ENCODE peak calls at places on chromosomes 11 and 22, in ten cellular contexts. X, R, O, I, E, L, U, F, D and T are unnamed samples.

GRCh38 chr11:61912991-61913698 is 4.2 kb downstream of the RAB3IL1 start:
- DNase-seq in F (no peak), U (no peak), O (no peak), L (no peak), X (no peak), D (no peak), I (no peak), R (no peak), E (no peak), T (no peak)

GRCh38 chr11:2342981-2343380 is 34.1 kb upstream of the CD81 start:
- DNase-seq in D (no peak), X (peak; percentile 25), O (no peak), U (no peak), I (no peak), R (no peak), F (no peak), E (no peak), L (no peak), T (no peak)

GRCh38 chr11:72573380-72573949 is 100.8 kb downstream of the PDE2A start:
- DNase-seq in X (peak; percentile 59), I (no peak), U (peak; percentile 31), R (no peak), D (no peak), O (peak; percentile 50), F (peak; percentile 48), E (no peak), L (peak; percentile 65), T (peak; percentile 73)

GRCh38 chr11:41245704-41246398 is 213.6 kb downstream of the LRRC4C start:
- DNase-seq in L (no peak), I (no peak), O (no peak), D (no peak), X (no peak), E (no peak), R (no peak), F (peak; percentile 24), U (no peak), T (peak; percentile 11)

GRCh38 chr22:38218661-38219331 is 17.0 kb downstream of the MAFF start:
- DNase-seq in D (no peak), U (no peak), R (peak; percentile 92), L (peak; percentile 65), X (peak; percentile 96), O (no peak), E (peak; percentile 62), I (no peak), F (peak; percentile 91), T (no peak)

GRCh38 chr22:22955866-22956535 is 68.4 kb downstream of the IGLL5 start:
- DNase-seq in X (peak; percentile 81), R (peak; percentile 66), E (peak; percentile 31), O (peak; percentile 60), I (peak; percentile 49), F (peak; percentile 57), L (peak; percentile 66), U (peak; percentile 37), D (peak; percentile 42), T (peak; percentile 73)

GRCh38 chr22:46239261-46240048 is 10.6 kb downstream of the CDPF1 start:
- DNase-seq in E (peak; percentile 16), O (no peak), I (no peak), L (no peak), F (no peak), D (no peak), R (no peak), U (no peak), X (no peak), T (no peak)

GRCh38 chr22:20111045-20111688 is 4.7 kb upstream of the RANBP1 start:
- DNase-seq in E (no peak), O (peak; percentile 30), F (peak; percentile 40), X (peak; percentile 29), I (no peak), R (no peak), D (no peak), U (peak; percentile 37), L (peak; percentile 37), T (peak; percentile 42)

GRCh38 chr11:59822989-59823566 is 12.5 kb upstream of the MRPL16 start:
- DNase-seq in X (peak; percentile 79), I (no peak), O (peak; percentile 29), F (peak; percentile 69), D (peak; percentile 41), L (peak; percentile 75), R (peak; percentile 53), E (no peak), U (peak; percentile 66), T (peak; percentile 22)

GRCh38 chr22:20531404-20532181 is 24.2 kb downstream of the MED15 start:
- DNase-seq in U (no peak), F (peak; percentile 91), R (peak; percentile 60), X (peak; percentile 88), E (no peak), I (no peak), L (peak; percentile 77), D (no peak), O (no peak), T (no peak)

GRCh38 chr22:22878801-22879674 is 8.6 kb upstream of the IGLL5 start:
- DNase-seq in R (no peak), X (no peak), D (no peak), L (no peak), E (no peak), U (no peak), F (no peak), O (no peak), I (no peak), T (no peak)

GRCh38 chr11:8973121-8973520 is 8.9 kb upstream of the TMEM9B start:
- DNase-seq in D (no peak), U (no peak), F (no peak), X (no peak), E (no peak), L (no peak), R (no peak), O (no peak), I (no peak), T (no peak)

GRCh38 chr11:70755410-70756158 is 357.3 kb downstream of the CTTN start:
- DNase-seq in I (peak; percentile 33), F (peak; percentile 22), O (peak; percentile 77), L (peak; percentile 83), X (peak; percentile 61), E (no peak), U (peak; percentile 69), R (peak; percentile 75), D (peak; percentile 60), T (peak; percentile 92)

GRCh38 chr22:31179345-31179744 is 19.4 kb downstream of the RNF185 start:
- DNase-seq in E (no peak), O (peak; percentile 37), F (peak; percentile 74), X (no peak), I (no peak), R (no peak), D (no peak), L (no peak), U (peak; percentile 50), T (no peak)

GRCh38 chr22:25748704-25749103 is 6.7 kb downstream of the MYO18B start:
- DNase-seq in F (no peak), R (peak; percentile 65), I (no peak), O (no peak), D (no peak), U (no peak), E (no peak), L (no peak), X (no peak), T (no peak)

GRCh38 chr11:35868491-35868890 is 75.4 kb upstream of the LDLRAD3 start:
- DNase-seq in X (no peak), O (no peak), U (no peak), D (no peak), L (no peak), F (no peak), R (no peak), E (no peak), I (no peak), T (no peak)

GRCh38 chr22:37634505-37635002 is 4.9 kb upstream of the SH3BP1 start:
- DNase-seq in D (no peak), R (no peak), F (no peak), O (no peak), E (no peak), L (no peak), X (no peak), I (no peak), U (no peak), T (no peak)

GRCh38 chr22:20549232-20549841 is 41.9 kb downstream of the MED15 start:
- DNase-seq in X (peak; percentile 41), U (no peak), L (no peak), O (no peak), I (peak; percentile 47), E (peak; percentile 65), F (no peak), R (peak; percentile 41), D (no peak), T (no peak)

GRCh38 chr11:107043242-107043991 is 25.1 kb upstream of the GUCY1A2 start:
- DNase-seq in I (no peak), E (no peak), O (no peak), R (no peak), L (no peak), U (no peak), F (peak; percentile 61), X (peak; percentile 94), D (no peak), T (no peak)

GRCh38 chr11:70887428-70887827 is 364.9 kb downstream of the SHANK2 start:
- DNase-seq in D (no peak), E (no peak), L (no peak), F (no peak), U (no peak), X (no peak), I (no peak), O (no peak), R (no peak), T (no peak)

GRCh38 chr11:104665631-104666030 is 232.6 kb downstream of the CASP12 start:
- DNase-seq in D (no peak), R (no peak), F (no peak), I (no peak), U (peak; percentile 59), X (peak; percentile 77), L (no peak), E (no peak), O (no peak), T (no peak)

GRCh38 chr11:66219846-66220565 is 48.4 kb upstream of the RAB1B start:
- DNase-seq in D (no peak), F (no peak), U (no peak), E (no peak), R (no peak), X (no peak), L (no peak), O (no peak), I (no peak), T (no peak)

GRCh38 chr11:614583-615452 is 932 bp downstream of the IRF7 start:
- DNase-seq in I (no peak), O (no peak), L (no peak), X (no peak), F (no peak), E (no peak), U (peak; percentile 28), R (no peak), D (no peak), T (no peak)

GRCh38 chr11:122750047-122750446 is 88.3 kb upstream of the CRTAM start:
- DNase-seq in I (no peak), E (no peak), L (no peak), U (no peak), D (no peak), X (no peak), O (no peak), R (no peak), F (no peak), T (no peak)

GRCh38 chr11:46513934-46514342 is 79.9 kb downstream of the AMBRA1 start:
- DNase-seq in L (peak; percentile 57), X (peak; percentile 84), I (no peak), E (no peak), R (peak; percentile 51), F (no peak), O (peak; percentile 23), U (peak; percentile 48), D (no peak), T (peak; percentile 29)

GRCh38 chr11:11396290-11397042 is 43.4 kb upstream of the CSNK2A3 start:
- DNase-seq in X (peak; percentile 95), I (no peak), E (no peak), L (no peak), F (peak; percentile 12), D (no peak), O (no peak), U (no peak), R (no peak), T (no peak)

GRCh38 chr22:44621401-44622146 is 80.4 kb upstream of the PRR5 start:
- DNase-seq in X (no peak), D (no peak), R (no peak), L (no peak), E (no peak), F (no peak), U (no peak), I (no peak), O (no peak), T (no peak)

GRCh38 chr11:6544921-6545850 is 48.1 kb downstream of the DNHD1 start:
- DNase-seq in L (no peak), O (no peak), U (no peak), X (no peak), R (no peak), F (no peak), D (no peak), E (no peak), I (no peak), T (no peak)